ENCODE peak calls at places on chromosomes 1 and 21, in five cellular contexts. D is lower lobe of right lung, B is Peyer's patch, O is GM13977, S is HL-60. H is an unnamed sample.

GRCh38 chr21:17976139-17976538 is 157.0 kb upstream of the C21orf91 start:
- DNase-seq in D (no peak), B (no peak), O (no peak), S (no peak), H (no peak)

GRCh38 chr1:191757003-191757402 is 401.3 kb upstream of the RGS18 start:
- DNase-seq in D (no peak), B (no peak), O (no peak), S (no peak), H (no peak)

GRCh38 chr1:178752891-178753290 is 27.8 kb downstream of the RALGPS2 start:
- DNase-seq in D (no peak), B (no peak), O (no peak), S (no peak), H (no peak)

GRCh38 chr1:236128646-236129178 is 13.6 kb upstream of the GPR137B start:
- DNase-seq in D (no peak), B (no peak), O (no peak), S (no peak), H (no peak)

GRCh38 chr1:118049981-118050380 is 120.4 kb downstream of the WDR3 start:
- DNase-seq in D (no peak), B (no peak), O (no peak), S (no peak), H (no peak)

GRCh38 chr1:75630004-75630403 is 19.1 kb upstream of the SLC44A5 start:
- DNase-seq in D (no peak), B (no peak), O (no peak), S (no peak), H (no peak)

GRCh38 chr1:118201524-118201923 is 16.5 kb upstream of the SPAG17 start:
- DNase-seq in D (no peak), B (no peak), O (peak), S (no peak), H (no peak)

GRCh38 chr1:35129080-35129479 is 49.9 kb downstream of the ZMYM1 start:
- DNase-seq in D (no peak), B (no peak), O (no peak), S (no peak), H (no peak)

GRCh38 chr1:215992620-215993019 is 425.5 kb downstream of the KCTD3 start:
- DNase-seq in D (no peak), B (no peak), O (peak), S (no peak), H (no peak)

GRCh38 chr1:2098301-2098698 is 48.1 kb downstream of the PRKCZ start:
- DNase-seq in D (peak), B (no peak), O (no peak), S (no peak), H (no peak)

GRCh38 chr1:87334351-87335174 is 5.9 kb downstream of the LMO4 start:
- DNase-seq in D (no peak), B (no peak), O (peak), S (peak), H (no peak)

GRCh38 chr1:43345119-43345518 is 7.5 kb downstream of the MPL start:
- DNase-seq in D (no peak), B (no peak), O (no peak), S (no peak), H (no peak)

GRCh38 chr1:6438047-6438525 is 13.5 kb downstream of the ESPN start:
- DNase-seq in D (peak), B (peak), O (peak), S (peak), H (peak)

GRCh38 chr1:153542956-153543737 is 2.4 kb upstream of the S100A5 start:
- DNase-seq in D (no peak), B (no peak), O (no peak), S (no peak), H (no peak)

GRCh38 chr21:25838809-25839208 is 104.0 kb downstream of the GABPA start:
- DNase-seq in D (no peak), B (no peak), O (no peak), S (no peak), H (no peak)

GRCh38 chr21:20720623-20721022 is 277.6 kb upstream of the NCAM2 start:
- DNase-seq in D (no peak), B (no peak), O (no peak), S (no peak), H (no peak)

GRCh38 chr1:26740023-26740422 is 44.2 kb downstream of the ARID1A start:
- DNase-seq in D (no peak), B (no peak), O (no peak), S (no peak), H (no peak)

GRCh38 chr1:167564592-167564991 is 11.0 kb upstream of the CREG1 start:
- DNase-seq in D (peak), B (no peak), O (no peak), S (peak), H (no peak)

GRCh38 chr21:45384656-45385548 is 20.1 kb upstream of the COL18A1 start:
- DNase-seq in D (peak), B (no peak), O (no peak), S (no peak), H (no peak)

GRCh38 chr1:95257758-95258157 is 23.7 kb downstream of the RWDD3 start:
- DNase-seq in D (no peak), B (no peak), O (no peak), S (no peak), H (no peak)

GRCh38 chr1:191396622-191397021 is 761.6 kb upstream of the RGS18 start:
- DNase-seq in D (no peak), B (no peak), O (no peak), S (no peak), H (no peak)

GRCh38 chr1:47219590-47220220 is 12.3 kb downstream of the TAL1 start:
- DNase-seq in D (no peak), B (no peak), O (no peak), S (no peak), H (no peak)

GRCh38 chr1:210400043-210400840 is 71.5 kb downstream of the HHAT start:
- DNase-seq in D (no peak), B (no peak), O (peak), S (peak), H (no peak)

GRCh38 chr1:248804771-248805681 is 20.7 kb downstream of the SH3BP5L start:
- DNase-seq in D (no peak), B (peak), O (peak), S (peak), H (no peak)

GRCh38 chr1:94463765-94464330 is 45.7 kb downstream of the ABCD3 start:
- DNase-seq in D (no peak), B (no peak), O (peak), S (peak), H (no peak)

GRCh38 chr1:230823835-230824485 is 44.4 kb downstream of the C1orf198 start:
- DNase-seq in D (no peak), B (no peak), O (no peak), S (no peak), H (no peak)

GRCh38 chr1:77639557-77640069 is 42.8 kb downstream of the ZZZ3 start:
- DNase-seq in D (no peak), B (no peak), O (no peak), S (no peak), H (no peak)

DNA sequence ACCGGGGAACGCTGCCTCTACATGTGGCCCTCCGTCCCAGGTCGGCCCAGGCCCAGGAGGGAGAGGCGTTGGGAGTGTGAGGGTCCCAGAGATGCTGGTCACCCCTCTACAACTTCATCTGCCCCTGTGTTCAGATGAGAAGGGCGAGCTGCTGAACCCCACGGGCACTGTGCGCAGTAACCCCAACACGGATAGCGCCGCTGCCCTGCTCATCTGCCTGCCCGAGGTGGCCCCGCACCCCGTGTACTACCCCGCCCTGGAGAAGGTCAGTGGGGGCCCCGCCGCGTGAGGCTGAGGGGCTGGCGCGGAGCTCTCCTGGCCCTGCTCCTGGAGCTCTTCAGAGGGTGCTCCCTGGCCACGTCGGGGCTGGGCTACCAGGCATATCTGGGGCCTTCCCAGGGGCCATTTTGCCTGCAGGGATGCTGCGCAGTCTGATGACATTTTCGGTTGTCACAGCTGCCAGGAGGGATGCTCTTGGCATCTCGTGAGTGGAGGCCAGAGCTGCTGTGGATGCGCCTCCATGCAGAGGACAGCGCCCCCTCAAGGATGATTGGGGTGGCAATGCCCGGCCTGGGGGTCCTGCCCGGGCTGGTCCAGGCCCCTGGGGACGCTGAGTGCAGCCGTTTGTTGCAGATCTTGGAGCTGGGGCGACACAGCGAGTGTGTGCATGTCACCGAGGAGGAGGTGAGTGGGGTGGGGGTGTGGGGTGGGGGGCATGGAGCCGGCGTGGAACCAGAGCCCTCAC is 68.6 kb downstream of the PIK3CD start:
- DNase-seq in D (no peak), B (no peak), O (no peak), S (no peak), H (no peak)
- TF ChIP-seq CTCF in D (no peak), B (no peak), O (no peak), S (no peak), H (no peak)

DNA sequence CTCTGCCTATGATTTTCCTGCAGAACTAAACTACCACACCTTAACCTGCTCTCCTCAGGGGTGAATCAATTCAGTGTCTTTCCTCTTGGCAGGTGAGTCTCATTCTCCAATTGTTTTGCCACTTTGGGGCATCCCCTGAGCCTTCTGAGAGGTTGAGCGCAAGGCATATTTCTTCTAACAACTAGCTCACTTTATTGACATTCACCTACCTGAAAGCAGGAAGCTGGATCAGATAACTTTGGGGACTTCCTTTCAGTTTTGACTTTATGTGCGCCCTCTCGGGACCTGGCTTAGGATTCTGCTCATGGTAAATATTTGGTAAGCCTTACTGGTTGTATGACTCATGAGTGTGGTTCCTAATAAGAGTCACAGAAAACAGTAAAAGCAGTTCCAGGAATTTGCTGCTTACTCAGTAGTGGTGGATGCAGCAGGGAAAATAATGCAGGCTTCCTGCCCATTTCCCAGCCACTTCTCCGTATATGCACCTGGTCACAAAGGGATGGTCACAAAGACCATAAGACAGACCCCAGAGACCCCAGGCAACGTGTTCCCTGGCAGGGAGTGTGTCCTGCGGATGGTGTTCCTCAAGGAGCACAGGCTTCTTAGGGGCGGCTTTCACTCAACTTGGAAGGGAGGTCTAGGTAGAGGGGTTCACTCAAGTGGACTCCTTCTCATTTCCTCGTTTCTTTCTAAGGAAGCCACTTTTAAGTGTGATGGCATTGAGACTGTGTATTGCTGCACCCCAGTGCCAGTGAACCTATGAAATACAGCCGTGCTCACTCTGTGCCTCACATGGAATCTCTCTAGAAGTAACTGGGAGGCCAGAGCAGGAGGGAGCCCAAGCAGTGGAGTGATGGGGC is 22.0 kb upstream of the BATF3 start:
- DNase-seq in D (no peak), B (no peak), O (no peak), S (no peak), H (no peak)
- TF ChIP-seq CTCF in D (no peak), B (no peak), O (no peak), S (no peak), H (no peak)

DNA sequence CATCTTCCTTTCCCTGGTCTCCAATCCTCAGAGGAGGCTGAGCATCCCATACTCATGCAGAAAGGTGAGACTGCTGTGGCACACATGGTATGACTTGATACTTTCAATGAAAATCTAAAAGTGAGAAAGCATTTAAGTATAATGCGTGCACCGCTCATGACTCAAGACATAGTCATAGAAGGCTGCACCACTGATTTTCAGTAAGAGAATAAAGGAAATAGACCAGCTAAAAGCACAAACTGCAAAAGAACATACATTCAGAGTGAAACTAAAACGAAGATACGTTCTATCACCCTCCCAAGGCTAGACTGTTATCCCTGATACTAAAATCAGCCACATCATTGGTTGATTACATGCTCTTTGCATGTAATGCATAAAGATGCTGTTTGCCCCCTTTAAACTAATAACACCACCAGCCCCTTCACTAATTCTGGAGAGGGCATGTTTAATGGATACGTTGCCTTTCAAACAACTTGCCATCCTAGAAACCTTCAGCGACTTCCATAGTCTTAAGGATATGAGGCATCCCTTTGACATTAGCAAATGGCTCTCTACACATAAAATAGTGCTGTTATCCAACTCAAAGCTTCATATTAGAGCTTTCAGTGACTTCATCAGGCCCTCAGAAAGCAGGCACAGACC is 2.1 kb downstream of the PLD5 start:
- DNase-seq in D (no peak), B (no peak), O (peak), S (no peak), H (no peak)
- TF ChIP-seq CTCF in D (no peak), B (no peak), O (no peak), S (no peak), H (no peak)

GRCh38 chr1:229231754-229232119 is 39.2 kb upstream of the RAB4A start:
- DNase-seq in D (no peak), B (no peak), O (no peak), S (no peak), H (no peak)
- TF ChIP-seq CTCF in D (no peak), B (no peak), O (peak), S (no peak), H (no peak)

GRCh38 chr1:238690415-238690814 is 696.0 kb upstream of the CHRM3 start:
- DNase-seq in D (no peak), B (no peak), O (no peak), S (no peak), H (no peak)
- TF ChIP-seq CTCF in D (no peak), B (no peak), O (no peak), S (no peak), H (no peak)

GRCh38 chr1:218553197-218553596 is 208.1 kb downstream of the TGFB2 start:
- DNase-seq in D (no peak), B (no peak), O (no peak), S (no peak), H (no peak)
- TF ChIP-seq CTCF in D (no peak), B (no peak), O (no peak), S (no peak), H (no peak)

DNA sequence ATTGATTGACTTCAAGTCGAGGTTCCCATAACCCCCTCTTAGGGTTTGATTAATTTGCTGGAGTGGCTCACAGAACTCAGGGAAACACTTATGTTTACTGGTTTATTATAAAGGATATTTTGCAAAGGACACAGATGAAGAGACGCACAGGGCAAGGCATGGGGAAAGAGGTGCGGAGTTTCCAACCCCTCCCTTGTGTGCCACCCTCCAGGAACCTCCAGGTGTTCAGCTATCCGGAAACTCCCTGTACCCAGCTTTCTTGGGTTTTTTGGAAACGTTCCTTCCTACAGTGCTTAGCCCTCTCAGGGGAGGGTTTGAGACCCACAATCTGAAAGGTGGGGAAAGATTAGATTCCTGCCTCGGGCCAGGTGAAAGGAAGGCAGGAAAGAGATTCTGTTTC is 48.2 kb downstream of the UCK2 start:
- DNase-seq in D (no peak), B (no peak), O (no peak), S (no peak), H (no peak)
- TF ChIP-seq CTCF in D (no peak), B (no peak), O (no peak), S (no peak), H (no peak)

GRCh38 chr1:40593449-40594186 is 62.2 kb downstream of the ZNF684 start:
- DNase-seq in D (no peak), B (no peak), O (no peak), S (peak), H (no peak)

GRCh38 chr1:40595623-40596022 is 64.2 kb downstream of the ZNF684 start:
- DNase-seq in D (no peak), B (no peak), O (no peak), S (no peak), H (no peak)

GRCh38 chr1:40594187-40594531 is 62.7 kb downstream of the ZNF684 start:
- DNase-seq in D (no peak), B (no peak), O (no peak), S (no peak), H (no peak)

GRCh38 chr1:40592107-40592773 is 60.8 kb downstream of the ZNF684 start:
- DNase-seq in D (no peak), B (no peak), O (no peak), S (peak), H (no peak)
- TF ChIP-seq CTCF in D (peak), B (peak), O (peak), S (peak), H (no peak)

H was measured in omental fat pad.